ENCODE peak calls at places on chromosomes 2 and 18, in four cellular contexts. F is SK-N-SH, Q is ascending aorta, E is uterus. T is an unnamed sample.

GRCh38 chr2:205701509-205701908 is 19.2 kb downstream of the NRP2 start:
- DNase-seq in E (no peak), F (no peak), Q (no peak), T (no peak)

GRCh38 chr2:71226391-71226964 is 425 bp downstream of the PAIP2B start:
- DNase-seq in F (peak), Q (peak), E (no peak), T (peak)

GRCh38 chr2:58195668-58196067 is 45.5 kb downstream of the FANCL start:
- DNase-seq in F (no peak), E (no peak), Q (no peak), T (no peak)

GRCh38 chr18:46009158-46009866 is 42.2 kb upstream of the EPG5 start:
- DNase-seq in F (no peak), E (no peak), Q (no peak), T (no peak)

GRCh38 chr2:120430501-120430830 is 84.5 kb downstream of the INHBB start:
- DNase-seq in Q (peak), F (no peak), E (no peak), T (no peak)

GRCh38 chr2:146119586-146119985 is 1599.7 kb upstream of the ZEB2 start:
- DNase-seq in F (no peak), Q (no peak), E (no peak), T (no peak)

GRCh38 chr18:79572093-79572780 is 107.4 kb upstream of the CTDP1 start:
- DNase-seq in F (no peak), E (peak), Q (peak), T (no peak)

GRCh38 chr2:166411473-166412230 is 35.9 kb upstream of the SCN9A start:
- DNase-seq in E (no peak), Q (no peak), F (no peak), T (no peak)

GRCh38 chr2:119704670-119705120 is 25.7 kb downstream of the TMEM177 start:
- DNase-seq in Q (no peak), E (no peak), F (no peak), T (no peak)

GRCh38 chr2:10591207-10591606 is 98.6 kb downstream of the NOL10 start:
- DNase-seq in Q (no peak), F (no peak), E (no peak), T (no peak)

GRCh38 chr2:112824701-112825099 is 11.9 kb downstream of the IL1B start:
- DNase-seq in E (no peak), Q (no peak), F (no peak), T (no peak)

GRCh38 chr2:239807568-239807967 is 217.6 kb downstream of the NDUFA10 start:
- DNase-seq in E (no peak), Q (peak), F (no peak), T (no peak)

GRCh38 chr2:7738596-7738995 is 821.4 kb downstream of the RNF144A start:
- DNase-seq in F (no peak), Q (no peak), E (no peak), T (no peak)

GRCh38 chr2:238513346-238513745 is 86.6 kb downstream of the ASB1 start:
- DNase-seq in F (peak), E (no peak), Q (no peak), T (no peak)

GRCh38 chr18:68041327-68041726 is 524.8 kb upstream of the DSEL start:
- DNase-seq in F (no peak), E (no peak), Q (no peak), T (no peak)

GRCh38 chr2:152415231-152415642 is 80.3 kb downstream of the FMNL2 start:
- DNase-seq in F (no peak), Q (no peak), E (no peak), T (no peak)

GRCh38 chr2:126986788-126987187 is 88.1 kb downstream of the TEX51 start:
- DNase-seq in F (no peak), E (no peak), Q (no peak), T (no peak)

GRCh38 chr2:150480241-150480640 is 7.2 kb downstream of the RND3 start:
- DNase-seq in Q (peak), E (no peak), F (no peak), T (no peak)

GRCh38 chr2:25700221-25700660 is 26.9 kb upstream of the DTNB start:
- DNase-seq in E (no peak), Q (no peak), F (peak), T (no peak)

GRCh38 chr2:43047187-43047780 is 179.1 kb downstream of the ZFP36L2 start:
- DNase-seq in E (peak), F (no peak), Q (no peak), T (no peak)

GRCh38 chr2:84851876-84852275 is 29.0 kb downstream of the TRABD2A start:
- DNase-seq in E (no peak), F (no peak), Q (peak), T (no peak)

GRCh38 chr2:229714736-229715541 is 584 bp upstream of the DNER start:
- DNase-seq in Q (no peak), E (peak), F (peak), T (peak)

GRCh38 chr2:170475878-170476277 is 239.3 kb upstream of the SP5 start:
- DNase-seq in E (no peak), Q (no peak), F (no peak), T (no peak)

GRCh38 chr2:234587341-234588053 is 90.6 kb upstream of the ARL4C start:
- DNase-seq in E (no peak), Q (no peak), F (no peak), T (no peak)

GRCh38 chr2:10544252-10544651 is 96.1 kb upstream of the ODC1 start:
- DNase-seq in E (no peak), Q (no peak), F (no peak), T (no peak)

GRCh38 chr2:42087857-42088195 is 40.0 kb downstream of the PKDCC start:
- DNase-seq in F (no peak), Q (no peak), E (no peak), T (no peak)

GRCh38 chr18:58618822-58619553 is 9.9 kb downstream of the ALPK2 start:
- DNase-seq in E (no peak), F (no peak), Q (no peak), T (no peak)

GRCh38 chr2:164954186-164954585 is 1.1 kb downstream of the SLC38A11 start:
- DNase-seq in Q (no peak), F (peak), E (no peak), T (no peak)

GRCh38 chr18:9516437-9517064 is 41.2 kb downstream of the RALBP1 start:
- DNase-seq in F (peak), E (no peak), Q (no peak), T (no peak)
- TF ChIP-seq CTCF in F (peak), E (peak), Q (peak), T (peak)

DNA sequence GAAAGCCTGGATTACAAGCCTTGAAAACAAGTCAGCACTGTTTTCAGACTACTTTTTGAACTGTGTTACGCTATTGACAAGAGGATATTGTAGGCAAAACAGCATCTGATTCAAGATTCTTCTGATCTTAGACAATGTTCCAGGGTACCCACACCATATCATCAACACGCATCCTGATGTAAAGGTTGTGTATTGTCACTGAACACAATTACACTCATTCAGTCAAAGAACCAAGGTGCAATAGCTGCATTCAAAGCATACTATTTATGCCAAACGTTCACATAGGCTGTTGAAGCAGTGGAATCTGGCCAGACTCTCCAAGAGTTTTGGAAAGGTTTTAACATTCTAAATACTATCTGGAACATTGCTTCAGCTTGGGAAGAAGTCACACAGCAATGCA is 47.9 kb upstream of the MSH6 start:
- DNase-seq in Q (no peak), E (no peak), F (no peak), T (no peak)
- TF ChIP-seq CTCF in Q (no peak), E (no peak), F (no peak), T (no peak)

DNA sequence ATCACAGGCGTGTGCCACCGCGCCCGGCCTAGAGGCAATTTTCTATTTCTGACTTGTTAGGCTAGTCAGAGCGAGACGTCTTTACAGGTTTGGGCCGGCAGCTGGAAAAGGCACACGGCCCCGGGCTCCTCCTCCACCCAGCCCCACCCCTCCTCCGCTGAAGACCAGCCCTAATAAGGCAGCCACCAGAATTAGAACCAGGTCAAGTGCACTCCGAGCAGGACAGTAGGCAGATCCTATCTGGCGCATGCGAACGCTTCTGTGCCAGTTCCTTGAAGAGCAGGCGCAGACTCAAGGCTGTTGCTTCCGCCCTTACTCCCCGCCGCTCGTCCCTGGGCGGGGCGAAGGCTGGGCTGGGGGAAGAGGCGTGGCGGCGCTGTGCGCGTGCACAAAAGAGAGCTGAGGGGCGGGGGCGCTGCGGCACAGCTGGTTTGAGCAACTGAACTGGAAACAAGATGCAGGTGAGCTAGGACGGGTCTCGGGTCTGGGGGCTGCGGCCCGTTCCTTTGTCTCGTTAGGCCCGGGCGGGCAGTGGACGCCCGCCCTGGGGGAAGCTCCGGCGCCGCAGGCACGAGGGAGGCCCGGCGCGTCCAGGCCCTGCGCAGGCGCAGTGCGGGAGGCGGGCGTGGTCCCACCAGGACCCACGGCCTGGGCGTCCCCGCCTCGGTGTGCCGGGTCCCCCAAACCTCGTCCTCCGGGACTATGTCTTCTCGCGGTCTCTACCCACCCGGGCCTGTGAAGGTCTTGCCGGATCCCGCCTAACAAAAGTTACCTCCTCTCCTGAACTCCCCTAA is at the start of gene PDCL3:
- DNase-seq in E (peak), F (peak), Q (peak), T (peak)
- TF ChIP-seq CTCF in E (no peak), F (no peak), Q (peak), T (no peak)

DNA sequence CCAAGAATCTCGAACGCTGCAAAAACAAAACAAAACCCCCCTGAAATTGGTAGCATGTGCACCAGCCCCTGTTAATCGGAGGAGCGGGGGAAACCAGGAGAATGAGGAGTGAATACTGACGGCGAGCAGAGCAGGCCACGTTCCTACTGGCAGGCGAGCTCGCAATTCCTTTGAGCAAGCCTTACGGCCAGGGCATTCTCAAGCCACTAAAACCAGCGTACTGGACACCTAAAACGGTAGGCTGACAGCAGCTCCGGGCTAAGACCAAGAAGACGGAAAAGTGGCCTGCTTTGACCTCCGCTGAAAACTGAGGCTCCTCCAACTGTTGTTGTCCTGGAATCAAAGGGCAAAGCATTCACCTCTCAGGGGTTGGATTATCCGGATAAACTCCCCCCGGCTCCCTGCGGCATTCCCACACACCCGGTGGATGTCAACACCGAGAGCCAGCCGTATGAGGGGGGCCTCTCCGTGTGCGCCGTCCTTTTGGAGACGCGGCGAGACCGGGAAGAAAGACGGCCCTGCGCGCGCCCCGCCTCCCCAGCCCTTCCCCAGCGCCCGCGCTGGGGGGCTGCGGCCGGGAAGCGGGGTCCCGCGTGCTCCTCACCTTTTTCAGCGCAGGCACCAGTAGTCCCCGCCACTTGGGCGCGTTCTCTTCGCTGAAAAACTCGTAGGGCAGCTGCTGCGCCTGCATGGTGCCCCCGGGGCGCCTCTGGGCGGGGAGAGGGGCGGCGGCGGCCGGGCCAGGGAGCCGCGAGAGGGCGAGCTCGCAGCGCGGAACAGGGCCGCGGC is 925 bp downstream of the SOS1 start:
- DNase-seq in E (peak), F (peak), Q (peak), T (peak)
- TF ChIP-seq CTCF in E (no peak), F (peak), Q (peak), T (peak)

DNA sequence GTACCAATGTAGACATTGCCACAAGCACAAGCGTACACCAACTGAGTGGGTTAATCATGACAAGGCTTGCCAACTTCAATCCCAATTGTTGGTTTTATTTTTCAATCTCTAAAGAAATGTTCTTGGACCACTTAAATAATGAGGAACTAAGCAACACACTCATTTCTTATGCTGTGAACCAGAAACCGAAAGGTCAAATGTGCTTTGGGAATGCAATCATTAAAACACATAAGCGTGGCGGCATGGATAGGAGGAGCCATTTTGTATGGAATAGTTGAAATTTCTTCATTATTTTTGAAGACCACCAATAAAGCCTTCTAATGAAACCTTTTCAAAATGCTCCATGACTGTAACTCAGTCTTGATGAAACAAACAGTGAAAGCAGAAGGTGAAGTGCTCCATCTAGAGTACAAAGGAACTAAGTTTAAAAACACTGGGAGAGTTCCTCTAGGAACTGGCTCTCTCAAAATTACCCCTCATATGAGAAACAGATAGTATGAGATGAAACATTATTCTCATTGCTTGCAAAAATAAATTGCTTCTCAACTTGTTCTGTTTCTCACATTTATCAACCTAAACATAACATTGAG is 113.2 kb upstream of the CHST9 start:
- DNase-seq in E (no peak), F (no peak), Q (no peak), T (no peak)
- TF ChIP-seq CTCF in E (peak), F (peak), Q (no peak), T (peak)